ENCODE peak calls at places on chromosomes 3 and 15, in five cellular contexts. T, U, X, N and M are unnamed samples.

GRCh38 chr3:192188218-192188835 is 539.0 kb downstream of the FGF12 start:
- DNase-seq in X (peak), N (peak), T (no peak), U (no peak), M (peak)

GRCh38 chr15:59703979-59704796 is 15.1 kb upstream of the BNIP2 start:
- DNase-seq in U (no peak), N (no peak), X (no peak), T (no peak), M (no peak)

GRCh38 chr3:124413989-124414598 is 316.2 kb upstream of the UMPS start:
- DNase-seq in T (no peak), U (no peak), X (no peak), N (no peak), M (peak)

GRCh38 chr3:123749716-123750115 is 134.4 kb downstream of the MYLK start:
- DNase-seq in N (no peak), X (no peak), U (no peak), T (no peak), M (no peak)

GRCh38 chr3:173753593-173753992 is 356.0 kb downstream of the NLGN1 start:
- DNase-seq in T (no peak), N (no peak), U (no peak), X (no peak), M (no peak)

GRCh38 chr3:128489860-128490649 is 2.9 kb downstream of the GATA2 start:
- DNase-seq in U (peak), N (peak), T (no peak), X (no peak), M (peak)

GRCh38 chr3:57169872-57170623 is 4.9 kb upstream of the IL17RD start:
- DNase-seq in T (peak), N (peak), X (peak), U (peak), M (peak)

GRCh38 chr15:89315375-89315929 is 19.2 kb downstream of the POLG start:
- DNase-seq in X (no peak), T (no peak), U (no peak), N (no peak), M (peak)

GRCh38 chr3:190345027-190345821 is 23.0 kb upstream of the CLDN1 start:
- DNase-seq in N (peak), X (no peak), T (no peak), U (no peak), M (peak)